ENCODE peak calls at places on chromosome 4, in nine cellular contexts. H is SK-N-SH, R is NT2/D1, D is adipocyte, Y is IMR-90, B is neural progenitor cell, O is K562, A is HCT116, T is fibroblast of lung. Q is an unnamed sample.

GRCh38 chr4:83180469-83180968 is 66.0 kb upstream of the PLAC8 start:
- DNase-seq in H (no peak), R (no peak), D (no peak), Y (no peak), B (no peak), O (no peak), A (no peak), T (no peak), Q (no peak)

GRCh38 chr4:108885211-108885610 is 122.4 kb upstream of the ETNPPL start:
- DNase-seq in H (no peak), R (no peak), D (peak; percentile 55), Y (peak; percentile 58), B (no peak), O (no peak), A (no peak), T (peak; percentile 3), Q (no peak)

GRCh38 chr4:31467781-31468180 is 747.6 kb downstream of the PCDH7 start:
- DNase-seq in H (no peak), R (no peak), D (peak; percentile 24), Y (no peak), B (no peak), O (no peak), A (no peak), T (peak; percentile 84), Q (no peak)

GRCh38 chr4:8838296-8838695 is 33.3 kb downstream of the HMX1 start:
- DNase-seq in H (peak; percentile 1), R (no peak), D (no peak), Y (no peak), B (no peak), O (no peak), A (no peak), T (no peak), Q (no peak)

GRCh38 chr4:140053185-140053584 is 100.8 kb downstream of the MAML3 start:
- DNase-seq in H (no peak), R (no peak), D (no peak), Y (no peak), B (no peak), O (no peak), A (no peak), T (no peak), Q (no peak)

GRCh38 chr4:156255608-156256007 is 301.9 kb upstream of the CTSO start:
- DNase-seq in H (no peak), R (no peak), D (no peak), Y (no peak), B (no peak), O (no peak), A (no peak), T (no peak), Q (no peak)

GRCh38 chr4:66923081-66923865 is 622.0 kb downstream of the CENPC start:
- DNase-seq in H (no peak), R (no peak), D (peak; percentile 48), Y (no peak), B (no peak), O (no peak), A (no peak), T (no peak), Q (no peak)

GRCh38 chr4:184417802-184418511 is 56.4 kb downstream of the IRF2 start:
- DNase-seq in H (no peak), R (no peak), D (peak; percentile 62), Y (peak; percentile 94), B (no peak), O (peak; percentile 47), A (peak; percentile 51), T (peak; percentile 70), Q (no peak)

GRCh38 chr4:55311792-55312490 is 34.1 kb upstream of the SRD5A3 start:
- DNase-seq in H (no peak), R (no peak), D (no peak), Y (no peak), B (no peak), O (no peak), A (no peak), T (no peak), Q (no peak)

GRCh38 chr4:182642831-182643230 is 274.4 kb downstream of the DCTD start:
- DNase-seq in H (peak; percentile 14), R (no peak), D (peak; percentile 9), Y (peak; percentile 66), B (no peak), O (no peak), A (no peak), T (peak; percentile 60), Q (no peak)

GRCh38 chr4:140372607-140373327 is 679 bp upstream of the SCOC start:
- DNase-seq in H (peak; percentile 34), R (no peak), D (peak; percentile 67), Y (peak; percentile 13), B (peak; percentile 12), O (peak; percentile 31), A (peak; percentile 12), T (no peak), Q (no peak)

GRCh38 chr4:70895405-70895804 is 6.8 kb upstream of the MOB1B start:
- DNase-seq in H (no peak), R (no peak), D (peak; percentile 46), Y (no peak), B (no peak), O (no peak), A (no peak), T (no peak), Q (no peak)

GRCh38 chr4:152063301-152064235 is 302.8 kb upstream of the GATB start:
- DNase-seq in H (peak; percentile 75), R (no peak), D (peak; percentile 8), Y (no peak), B (no peak), O (no peak), A (no peak), T (no peak), Q (no peak)

GRCh38 chr4:120920666-120921065 is 1.9 kb downstream of the PRDM5 start:
- DNase-seq in H (no peak), R (no peak), D (peak; percentile 34), Y (no peak), B (no peak), O (no peak), A (no peak), T (no peak), Q (no peak)
- H3K4me3 ChIP-seq in H (no peak overlapping the region), R (no peak overlapping the region), D (no peak overlapping the region), Y (no peak overlapping the region), B (no peak overlapping the region), O (no peak overlapping the region), A (no peak overlapping the region), T (no peak overlapping the region), Q (no peak overlapping the region)

GRCh38 chr4:75484195-75484594 is 30.0 kb downstream of the RCHY1 start:
- DNase-seq in H (no peak), R (no peak), D (no peak), Y (no peak), B (peak; percentile 2), O (no peak), A (no peak), T (no peak), Q (no peak)
- H3K36me3 ChIP-seq in H (peaks cover 77% of the 10 kb centered on the region), R (peaks cover 48% of the 10 kb centered on the region), D (peaks cover 72% of the 10 kb centered on the region), Y (peaks cover 14% of the 10 kb centered on the region), B (peaks cover 27% of the 10 kb centered on the region), O (peaks cover 71% of the 10 kb centered on the region), A (peaks cover 17% of the 10 kb centered on the region), T (peaks cover 7% of the 10 kb centered on the region), Q (peaks cover 67% of the 10 kb centered on the region)

GRCh38 chr4:102344520-102344954 is 745 bp downstream of the SLC39A8 start:
- DNase-seq in H (peak; percentile 84), R (no peak), D (peak; percentile 83), Y (no peak), B (peak; percentile 79), O (peak; percentile 66), A (peak; percentile 10), T (peak; percentile 18), Q (no peak)

GRCh38 chr4:102345795-102346100 is 466 bp upstream of the SLC39A8 start:
- DNase-seq in H (peak; percentile 5), R (no peak), D (no peak), Y (no peak), B (no peak), O (no peak), A (no peak), T (no peak), Q (no peak)

GRCh38 chr4:102343964-102344519 is 1.2 kb downstream of the SLC39A8 start:
- DNase-seq in H (no peak), R (no peak), D (no peak), Y (peak; percentile 8), B (peak; percentile 56), O (peak; percentile 63), A (peak; percentile 41), T (no peak), Q (no peak)

GRCh38 chr4:102342404-102343074 is 2.7 kb downstream of the SLC39A8 start:
- DNase-seq in H (no peak), R (no peak), D (no peak), Y (no peak), B (no peak), O (no peak), A (no peak), T (no peak), Q (no peak)

GRCh38 chr4:102344955-102345794 is at the start of gene SLC39A8:
- DNase-seq in H (peak; percentile 92), R (peak; percentile 60), D (peak; percentile 95), Y (peak; percentile 44), B (peak; percentile 91), O (peak; percentile 89), A (peak; percentile 66), T (peak; percentile 66), Q (no peak)
- H3K9ac ChIP-seq in H (peak within 1 kb of the TSS; percentile 58), R (peak within 1 kb of the TSS; percentile 72), D (peak within 1 kb of the TSS; percentile 92), Y (no peak within 1 kb of the TSS), B (no peak within 1 kb of the TSS), O (peak within 1 kb of the TSS; percentile 80), A (peak within 1 kb of the TSS; percentile 59), T (peak within 1 kb of the TSS; percentile 27), Q (peak within 1 kb of the TSS; percentile 72)

DNA sequence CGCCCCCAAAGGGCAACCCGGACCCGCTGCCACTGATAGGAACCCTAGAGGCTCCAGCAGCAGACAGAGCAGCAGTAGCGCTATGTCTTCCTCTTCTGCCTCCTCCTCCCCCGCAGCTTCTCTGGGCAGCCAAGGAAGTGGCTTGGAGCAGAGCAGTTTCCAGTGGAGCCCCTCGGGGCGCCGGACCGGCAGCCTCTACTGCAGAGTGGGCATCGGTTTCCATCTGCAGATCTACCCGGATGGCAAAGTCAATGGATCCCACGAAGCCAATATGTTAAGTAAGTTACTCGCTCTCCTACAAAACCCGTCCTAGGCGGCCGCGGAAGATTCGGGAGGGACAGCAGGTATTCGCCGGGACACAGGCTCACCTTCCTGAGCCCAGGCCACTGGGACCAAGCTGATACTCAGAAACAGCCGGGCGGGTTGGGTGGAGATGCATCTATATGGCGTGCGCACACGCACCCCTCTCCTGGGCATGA is 477 bp downstream of the FGF5 start:
- DNase-seq in H (peak; percentile 59), R (no peak), D (peak; percentile 73), Y (peak; percentile 59), B (peak; percentile 50), O (peak; percentile 34), A (no peak), T (peak; percentile 60), Q (no peak)
- H3K4me3 ChIP-seq in H (peak overlapping the region; percentile 91), R (peak overlapping the region; percentile 75), D (peak overlapping the region; percentile 95), Y (peak overlapping the region; percentile 63), B (peak overlapping the region; percentile 55), O (peak overlapping the region; percentile 53), A (no peak overlapping the region), T (peak overlapping the region; percentile 64), Q (peak overlapping the region; percentile 93)

GRCh38 chr4:169260217-169260866 is 10.4 kb downstream of the SH3RF1 start:
- DNase-seq in H (no peak), R (no peak), D (no peak), Y (no peak), B (peak; percentile 39), O (no peak), A (no peak), T (no peak), Q (no peak)
- H3K36me3 ChIP-seq in H (peaks cover 28% of the 10 kb centered on the region), R (peaks cover 14% of the 10 kb centered on the region), D (peaks cover 27% of the 10 kb centered on the region), Y (peaks cover 15% of the 10 kb centered on the region), B (peaks cover 6% of the 10 kb centered on the region), O (no peaks in the 10 kb centered on the region), A (peaks cover 4% of the 10 kb centered on the region), T (peaks cover 7% of the 10 kb centered on the region), Q (no peaks in the 10 kb centered on the region)

Q was measured in SK-N-MC.